ENCODE peak calls at places on chromosomes 7 and 10, in nine cellular contexts. D, V, P, Q, R, C, X, Y and B are unnamed samples.

GRCh38 chr10:132242103-132242840 is 55.5 kb downstream of the DPYSL4 start:
- DNase-seq in D (no peak), V (no peak), P (no peak), Q (no peak), R (no peak), C (no peak), X (no peak), Y (no peak), B (no peak)

GRCh38 chr7:45021604-45022296 is 21.7 kb downstream of the CCM2 start:
- DNase-seq in D (peak; percentile 19), V (peak; percentile 25), P (no peak), Q (peak; percentile 14), R (no peak), C (no peak), X (no peak), Y (peak; percentile 71), B (peak; percentile 51)

GRCh38 chr7:157383868-157384267 is 47.1 kb downstream of the DNAJB6 start:
- DNase-seq in D (no peak), V (no peak), P (no peak), Q (no peak), R (no peak), C (no peak), X (no peak), Y (no peak), B (no peak)

GRCh38 chr7:44065431-44066110 is at the start of gene PGAM2:
- DNase-seq in D (peak; percentile 47), V (no peak), P (peak; percentile 87), Q (no peak), R (peak; percentile 75), C (no peak), X (peak; percentile 47), Y (peak; percentile 38), B (no peak)

GRCh38 chr7:158007697-158008257 is 579.8 kb downstream of the PTPRN2 start:
- DNase-seq in D (no peak), V (no peak), P (no peak), Q (no peak), R (no peak), C (no peak), X (no peak), Y (no peak), B (no peak)

GRCh38 chr7:179209-179681 is 13.1 kb upstream of the FAM20C start:
- DNase-seq in D (no peak), V (no peak), P (peak; percentile 54), Q (no peak), R (no peak), C (no peak), X (no peak), Y (peak; percentile 13), B (no peak)

GRCh38 chr10:96612052-96612830 is 25.4 kb upstream of the TM9SF3 start:
- DNase-seq in D (no peak), V (no peak), P (no peak), Q (no peak), R (no peak), C (peak; percentile 35), X (no peak), Y (no peak), B (no peak)

GRCh38 chr10:90571876-90572275 is 286.0 kb downstream of the HTR7 start:
- DNase-seq in D (no peak), V (peak; percentile 56), P (no peak), Q (peak; percentile 19), R (no peak), C (no peak), X (no peak), Y (no peak), B (no peak)

GRCh38 chr7:130292682-130293257 is at the start of gene CPA4:
- DNase-seq in D (peak; percentile 90), V (peak; percentile 94), P (no peak), Q (peak; percentile 98), R (no peak), C (no peak), X (no peak), Y (no peak), B (peak; percentile 98)

GRCh38 chr10:97866524-97867219 is 17.0 kb downstream of the GOLGA7B start:
- DNase-seq in D (no peak), V (no peak), P (no peak), Q (no peak), R (no peak), C (no peak), X (no peak), Y (no peak), B (no peak)

GRCh38 chr10:50275650-50276235 is 24.4 kb upstream of the ASAH2 start:
- DNase-seq in D (peak; percentile 24), V (peak; percentile 21), P (peak; percentile 22), Q (no peak), R (no peak), C (peak; percentile 12), X (no peak), Y (no peak), B (no peak)

GRCh38 chr10:95246582-95247051 is 44.2 kb downstream of the PDLIM1 start:
- DNase-seq in D (peak; percentile 89), V (peak; percentile 83), P (peak; percentile 76), Q (peak; percentile 79), R (no peak), C (peak; percentile 73), X (no peak), Y (peak; percentile 21), B (peak; percentile 78)

GRCh38 chr10:15744217-15744865 is 24.6 kb upstream of the ITGA8 start:
- DNase-seq in D (peak; percentile 67), V (peak; percentile 67), P (peak; percentile 27), Q (peak; percentile 48), R (no peak), C (no peak), X (no peak), Y (peak; percentile 20), B (peak; percentile 46)
- TF ChIP-seq CTCF in D (peak; percentile 40), V (peak; percentile 33), P (peak; percentile 50), Q (peak; percentile 66), R (peak; percentile 46), C (peak; percentile 32), X (peak; percentile 38), Y (peak; percentile 8), B (peak; percentile 62)

GRCh38 chr7:2611921-2612320 is 19.9 kb upstream of the TTYH3 start:
- DNase-seq in D (no peak), V (no peak), P (no peak), Q (no peak), R (no peak), C (no peak), X (no peak), Y (no peak), B (no peak)

GRCh38 chr7:2613926-2614613 is 17.7 kb upstream of the TTYH3 start:
- DNase-seq in D (peak; percentile 72), V (peak; percentile 58), P (no peak), Q (no peak), R (no peak), C (peak; percentile 74), X (no peak), Y (no peak), B (peak; percentile 81)

GRCh38 chr7:2614646-2615330 is 17.0 kb upstream of the TTYH3 start:
- DNase-seq in D (no peak), V (no peak), P (no peak), Q (no peak), R (no peak), C (no peak), X (no peak), Y (no peak), B (peak; percentile 48)

GRCh38 chr7:2612445-2613112 is 19.2 kb upstream of the TTYH3 start:
- DNase-seq in D (no peak), V (no peak), P (no peak), Q (no peak), R (no peak), C (no peak), X (no peak), Y (no peak), B (no peak)

DNA sequence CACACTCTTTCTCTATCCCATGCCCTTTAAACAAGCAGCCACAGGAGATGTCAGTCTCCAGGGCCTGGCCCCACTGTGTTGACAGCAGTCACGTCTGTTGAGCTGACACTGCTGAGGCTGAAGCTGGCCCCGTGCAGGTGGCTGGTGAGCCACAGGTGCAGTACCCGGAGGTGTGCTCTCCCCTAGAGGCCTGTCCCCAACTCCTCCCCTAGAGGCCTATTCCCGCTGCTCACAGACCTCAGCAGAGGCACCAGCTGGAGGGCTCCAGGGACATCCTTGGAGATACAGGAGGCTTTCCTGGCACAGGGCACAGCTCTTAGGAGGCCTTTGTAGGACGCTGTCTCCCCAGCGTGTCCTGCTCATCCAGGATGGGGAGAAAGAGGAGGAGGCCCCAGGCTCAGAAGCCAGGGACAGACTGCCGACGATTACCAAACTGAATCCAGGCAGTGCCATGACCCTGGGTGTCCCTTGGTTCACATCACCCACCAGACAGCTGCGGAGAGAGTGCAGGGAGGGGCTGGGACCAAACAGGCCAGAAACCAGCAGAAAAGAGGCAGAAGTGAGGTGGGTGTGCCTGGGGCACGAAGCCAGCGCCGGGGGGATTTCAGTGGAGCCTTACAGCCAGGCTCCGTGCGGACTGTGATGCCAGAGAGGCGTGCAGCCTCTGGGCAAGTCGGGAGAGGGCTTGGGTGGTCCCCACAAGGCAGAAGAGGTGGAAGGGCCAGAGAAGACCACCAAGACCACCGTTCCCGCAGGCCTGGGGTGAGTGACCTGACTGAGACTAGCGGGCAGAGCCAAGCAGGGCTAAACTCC is 18.5 kb upstream of the TTYH3 start:
- DNase-seq in D (no peak), V (no peak), P (no peak), Q (no peak), R (no peak), C (no peak), X (no peak), Y (no peak), B (no peak)
- H3K4me3 ChIP-seq in D (no peak overlapping the region), V (no peak overlapping the region), P (no peak overlapping the region), Q (no peak overlapping the region), R (no peak overlapping the region), C (no peak overlapping the region), X (no peak overlapping the region), Y (no peak overlapping the region), B (no peak overlapping the region)

DNA sequence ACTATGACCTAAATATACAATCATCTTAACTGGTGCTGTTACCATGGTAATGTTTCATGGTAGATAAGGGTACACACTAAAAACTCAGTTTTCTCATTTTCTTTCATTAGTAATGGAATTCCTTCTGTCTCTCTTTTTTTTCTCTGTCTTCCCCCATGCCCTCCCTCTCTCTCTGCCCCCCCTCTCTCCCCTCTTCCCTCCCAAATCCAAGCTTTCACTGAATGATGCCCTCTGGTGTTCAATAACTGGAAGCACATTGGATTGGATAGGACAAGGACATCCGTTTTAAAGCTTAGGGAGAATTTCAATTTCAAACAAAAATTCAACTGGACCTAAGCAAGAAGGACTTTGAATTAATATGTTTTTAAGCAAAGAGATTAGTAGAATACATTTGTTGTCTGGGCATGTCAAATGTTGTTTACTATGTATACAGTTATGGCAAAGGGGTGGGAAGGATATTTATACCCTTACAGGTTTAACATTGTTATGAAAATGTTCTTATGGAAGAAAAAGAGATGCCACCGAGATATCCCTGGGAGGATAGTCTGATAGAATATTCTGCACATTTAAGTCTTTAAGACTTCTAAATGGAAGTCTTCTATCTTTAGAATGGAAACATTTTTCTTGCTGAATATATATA is 6.1 kb downstream of the CHRM2 start:
- DNase-seq in D (peak; percentile 25), V (peak; percentile 53), P (no peak), Q (peak; percentile 36), R (no peak), C (no peak), X (no peak), Y (no peak), B (peak; percentile 18)
- TF ChIP-seq CTCF in D (peak; percentile 51), V (peak; percentile 44), P (no peak), Q (peak; percentile 59), R (peak; percentile 22), C (no peak), X (peak; percentile 20), Y (no peak), B (peak; percentile 51)

GRCh38 chr10:73967022-73967429 is 30.9 kb upstream of the VCL start:
- DNase-seq in D (no peak), V (no peak), P (no peak), Q (no peak), R (no peak), C (no peak), X (no peak), Y (no peak), B (no peak)
- H3K4me3 ChIP-seq in D (no peak overlapping the region), V (no peak overlapping the region), P (no peak overlapping the region), Q (no peak overlapping the region), R (no peak overlapping the region), C (no peak overlapping the region), X (no peak overlapping the region), Y (no peak overlapping the region), B (no peak overlapping the region)